ENCODE peak calls at places on chromosomes 16 and 17, in ten cellular contexts. One of them, this sample, is unnamed.
A peak's percentile ranks its signal among the peaks of the same experiment; 100 is the strongest.

GRCh38 chr16:17526956-17527355 is 56.2 kb upstream of the XYLT1 start:
- DNase-seq in COR-L47: no peak
- DNase-seq in HS-5: no peak
- DNase-seq in SK-N-SH: no peak
- DNase-seq in tibial nerve: no peak
- DNase-seq in body of pancreas: no peak
- DNase-seq in lower leg skin: no peak
- DNase-seq in A673: no peak
- DNase-seq in colonic mucosa: no peak
- DNase-seq in MV-4-11: peak; percentile 66
- DNase-seq in this sample: no peak

GRCh38 chr17:7056386-7056785 is 12.5 kb upstream of the SLC16A11 start:
- DNase-seq in COR-L47: no peak
- DNase-seq in HS-5: no peak
- DNase-seq in SK-N-SH: no peak
- DNase-seq in tibial nerve: no peak
- DNase-seq in body of pancreas: no peak
- DNase-seq in lower leg skin: no peak
- DNase-seq in A673: no peak
- DNase-seq in colonic mucosa: no peak
- DNase-seq in MV-4-11: no peak
- DNase-seq in this sample: no peak

GRCh38 chr17:77096570-77097214 is 44.1 kb upstream of the SEC14L1 start:
- DNase-seq in COR-L47: no peak
- DNase-seq in HS-5: no peak
- DNase-seq in SK-N-SH: peak; percentile 50
- DNase-seq in tibial nerve: no peak
- DNase-seq in body of pancreas: peak; percentile 47
- DNase-seq in lower leg skin: no peak
- DNase-seq in A673: peak; percentile 58
- DNase-seq in colonic mucosa: no peak
- DNase-seq in MV-4-11: peak; percentile 18
- DNase-seq in this sample: no peak

GRCh38 chr17:40854175-40854814 is 12.7 kb downstream of the KRT12 start:
- DNase-seq in COR-L47: no peak
- DNase-seq in HS-5: peak; percentile 75
- DNase-seq in SK-N-SH: no peak
- DNase-seq in tibial nerve: no peak
- DNase-seq in body of pancreas: no peak
- DNase-seq in lower leg skin: no peak
- DNase-seq in A673: peak; percentile 47
- DNase-seq in colonic mucosa: no peak
- DNase-seq in MV-4-11: peak; percentile 60
- DNase-seq in this sample: no peak

GRCh38 chr17:18182190-18182977 is 1.2 kb upstream of the ALKBH5 start:
- DNase-seq in COR-L47: no peak
- DNase-seq in HS-5: no peak
- DNase-seq in SK-N-SH: no peak
- DNase-seq in tibial nerve: no peak
- DNase-seq in body of pancreas: peak; percentile 79
- DNase-seq in lower leg skin: no peak
- DNase-seq in A673: no peak
- DNase-seq in colonic mucosa: peak; percentile 64
- DNase-seq in MV-4-11: no peak
- DNase-seq in this sample: peak; percentile 61

GRCh38 chr16:53257001-53257400 is 177.3 kb upstream of the RBL2 start:
- DNase-seq in COR-L47: no peak
- DNase-seq in HS-5: peak; percentile 58
- DNase-seq in SK-N-SH: no peak
- DNase-seq in tibial nerve: no peak
- DNase-seq in body of pancreas: no peak
- DNase-seq in lower leg skin: no peak
- DNase-seq in A673: no peak
- DNase-seq in colonic mucosa: no peak
- DNase-seq in MV-4-11: no peak
- DNase-seq in this sample: no peak

GRCh38 chr16:72149676-72150464 is 22.1 kb downstream of the PMFBP1 start:
- DNase-seq in COR-L47: no peak
- DNase-seq in HS-5: no peak
- DNase-seq in SK-N-SH: no peak
- DNase-seq in tibial nerve: no peak
- DNase-seq in body of pancreas: no peak
- DNase-seq in lower leg skin: no peak
- DNase-seq in A673: peak; percentile 4
- DNase-seq in colonic mucosa: no peak
- DNase-seq in MV-4-11: peak; percentile 46
- DNase-seq in this sample: no peak

GRCh38 chr16:81693047-81693446 is 86.0 kb upstream of the PLCG2 start:
- DNase-seq in COR-L47: no peak
- DNase-seq in HS-5: no peak
- DNase-seq in SK-N-SH: no peak
- DNase-seq in tibial nerve: no peak
- DNase-seq in body of pancreas: no peak
- DNase-seq in lower leg skin: no peak
- DNase-seq in A673: no peak
- DNase-seq in colonic mucosa: no peak
- DNase-seq in MV-4-11: no peak
- DNase-seq in this sample: no peak

GRCh38 chr16:46830902-46831647 is at the start of gene C16orf87:
- DNase-seq in COR-L47: peak; percentile 93
- DNase-seq in HS-5: peak; percentile 37
- DNase-seq in SK-N-SH: peak; percentile 97
- DNase-seq in tibial nerve: peak; percentile 77
- DNase-seq in body of pancreas: peak; percentile 91
- DNase-seq in lower leg skin: peak; percentile 90
- DNase-seq in A673: peak; percentile 96
- DNase-seq in colonic mucosa: peak; percentile 93
- DNase-seq in MV-4-11: peak; percentile 95
- DNase-seq in this sample: peak; percentile 97

GRCh38 chr17:28726912-28727726 is 1.1 kb upstream of the TLCD1 start:
- DNase-seq in COR-L47: peak; percentile 92
- DNase-seq in HS-5: no peak
- DNase-seq in SK-N-SH: peak; percentile 88
- DNase-seq in tibial nerve: peak; percentile 92
- DNase-seq in body of pancreas: peak; percentile 95
- DNase-seq in lower leg skin: peak; percentile 92
- DNase-seq in A673: peak; percentile 97
- DNase-seq in colonic mucosa: peak; percentile 97
- DNase-seq in MV-4-11: peak; percentile 86
- DNase-seq in this sample: peak; percentile 95

GRCh38 chr16:14415291-14415690 is 214.8 kb downstream of the PARN start:
- DNase-seq in COR-L47: no peak
- DNase-seq in HS-5: no peak
- DNase-seq in SK-N-SH: no peak
- DNase-seq in tibial nerve: no peak
- DNase-seq in body of pancreas: no peak
- DNase-seq in lower leg skin: no peak
- DNase-seq in A673: no peak
- DNase-seq in colonic mucosa: no peak
- DNase-seq in MV-4-11: no peak
- DNase-seq in this sample: no peak

GRCh38 chr17:59858167-59858790 is 34.5 kb downstream of the TUBD1 start:
- DNase-seq in COR-L47: no peak
- DNase-seq in HS-5: no peak
- DNase-seq in SK-N-SH: peak; percentile 31
- DNase-seq in tibial nerve: no peak
- DNase-seq in body of pancreas: no peak
- DNase-seq in lower leg skin: no peak
- DNase-seq in A673: no peak
- DNase-seq in colonic mucosa: no peak
- DNase-seq in MV-4-11: no peak
- DNase-seq in this sample: no peak

GRCh38 chr17:70624208-70624607 is 454.9 kb downstream of the KCNJ2 start:
- DNase-seq in COR-L47: no peak
- DNase-seq in HS-5: no peak
- DNase-seq in SK-N-SH: no peak
- DNase-seq in tibial nerve: no peak
- DNase-seq in body of pancreas: no peak
- DNase-seq in lower leg skin: no peak
- DNase-seq in A673: no peak
- DNase-seq in colonic mucosa: no peak
- DNase-seq in MV-4-11: peak; percentile 64
- DNase-seq in this sample: no peak

GRCh38 chr17:72166040-72166439 is 45.2 kb downstream of the SOX9 start:
- DNase-seq in COR-L47: no peak
- DNase-seq in HS-5: no peak
- DNase-seq in SK-N-SH: no peak
- DNase-seq in tibial nerve: no peak
- DNase-seq in body of pancreas: no peak
- DNase-seq in lower leg skin: no peak
- DNase-seq in A673: no peak
- DNase-seq in colonic mucosa: no peak
- DNase-seq in MV-4-11: no peak
- DNase-seq in this sample: no peak

GRCh38 chr16:75000481-75001081 is 1.8 kb downstream of the ZNRF1 start:
- DNase-seq in COR-L47: no peak
- DNase-seq in HS-5: no peak
- DNase-seq in SK-N-SH: peak; percentile 61
- DNase-seq in tibial nerve: no peak
- DNase-seq in body of pancreas: no peak
- DNase-seq in lower leg skin: no peak
- DNase-seq in A673: no peak
- DNase-seq in colonic mucosa: peak; percentile 30
- DNase-seq in MV-4-11: no peak
- DNase-seq in this sample: no peak

GRCh38 chr17:81218459-81218858 is 4.3 kb downstream of the CEP131 start:
- DNase-seq in COR-L47: no peak
- DNase-seq in HS-5: no peak
- DNase-seq in SK-N-SH: no peak
- DNase-seq in tibial nerve: no peak
- DNase-seq in body of pancreas: no peak
- DNase-seq in lower leg skin: no peak
- DNase-seq in A673: no peak
- DNase-seq in colonic mucosa: no peak
- DNase-seq in MV-4-11: no peak
- DNase-seq in this sample: no peak

GRCh38 chr17:7634384-7634783 is 4.4 kb downstream of the SHBG start:
- DNase-seq in COR-L47: no peak
- DNase-seq in HS-5: no peak
- DNase-seq in SK-N-SH: peak; percentile 89
- DNase-seq in tibial nerve: no peak
- DNase-seq in body of pancreas: peak; percentile 34
- DNase-seq in lower leg skin: no peak
- DNase-seq in A673: peak; percentile 57
- DNase-seq in colonic mucosa: peak; percentile 52
- DNase-seq in MV-4-11: no peak
- DNase-seq in this sample: no peak